ENCODE peak calls at places on chromosomes 12 and 14, in nine cellular contexts. V is GM23248; M is lower lobe of right lung; Y is Karpas-422; S is ovary; P is CD8-positive, alpha-beta T cell; F is A549; L is OCI-LY7; I is neural progenitor cell. A is an unnamed sample.

GRCh38 chr14:68978550-68978911 is 571 bp downstream of the ACTN1 start:
- DNase-seq in V (peak; percentile 73), M (peak; percentile 79), Y (peak; percentile 48), S (peak; percentile 80), P (peak; percentile 42), F (peak; percentile 44), L (no peak), I (peak; percentile 90), A (peak; percentile 75)

GRCh38 chr12:49957570-49957967 is 4.1 kb upstream of the AQP5 start:
- DNase-seq in V (no peak), M (no peak), Y (peak; percentile 50), S (no peak), P (no peak), F (no peak), L (no peak), I (no peak), A (no peak)

GRCh38 chr12:12387521-12387920 is 30.6 kb downstream of the BORCS5 start:
- DNase-seq in V (peak; percentile 88), M (no peak), Y (no peak), S (no peak), P (no peak), F (no peak), L (no peak), I (no peak), A (no peak)

GRCh38 chr14:42490536-42490935 is 883.9 kb downstream of the LRFN5 start:
- DNase-seq in V (peak; percentile 15), M (no peak), Y (no peak), S (no peak), P (no peak), F (no peak), L (no peak), I (no peak), A (no peak)

GRCh38 chr14:63470877-63471565 is 72.2 kb downstream of the PPP2R5E start:
- DNase-seq in V (peak; percentile 84), M (no peak), Y (no peak), S (no peak), P (no peak), F (peak; percentile 64), L (no peak), I (no peak), A (no peak)

GRCh38 chr14:23056956-23057756 is at the start of gene CDH24:
- DNase-seq in V (peak; percentile 88), M (peak; percentile 79), Y (peak; percentile 90), S (peak; percentile 73), P (peak; percentile 60), F (peak; percentile 64), L (peak; percentile 72), I (peak; percentile 94), A (peak; percentile 70)

GRCh38 chr12:79895041-79895440 is 39.9 kb downstream of the PPP1R12A start:
- DNase-seq in V (peak; percentile 41), M (no peak), Y (no peak), S (no peak), P (no peak), F (no peak), L (no peak), I (no peak), A (no peak)

GRCh38 chr14:97723834-97724770 is 926.9 kb downstream of the VRK1 start:
- DNase-seq in V (no peak), M (no peak), Y (no peak), S (no peak), P (peak; percentile 37), F (no peak), L (no peak), I (no peak), A (no peak)

GRCh38 chr12:40313928-40314327 is 89.1 kb downstream of the LRRK2 start:
- DNase-seq in V (no peak), M (no peak), Y (no peak), S (no peak), P (no peak), F (no peak), L (peak; percentile 53), I (no peak), A (no peak)

GRCh38 chr14:52080171-52080800 is 11.4 kb upstream of the NID2 start:
- DNase-seq in V (peak; percentile 76), M (no peak), Y (no peak), S (no peak), P (no peak), F (no peak), L (no peak), I (no peak), A (no peak)

GRCh38 chr12:76183459-76184186 is 99.1 kb upstream of the NAP1L1 start:
- DNase-seq in V (peak; percentile 91), M (no peak), Y (no peak), S (no peak), P (no peak), F (peak; percentile 64), L (no peak), I (no peak), A (no peak)

GRCh38 chr12:59084758-59085383 is 164.6 kb upstream of the LRIG3 start:
- DNase-seq in V (peak; percentile 65), M (no peak), Y (no peak), S (no peak), P (no peak), F (no peak), L (no peak), I (peak; percentile 53), A (no peak)

GRCh38 chr12:113232787-113233585 is 11.7 kb downstream of the TPCN1 start:
- DNase-seq in V (peak; percentile 87), M (peak; percentile 65), Y (peak; percentile 97), S (no peak), P (peak; percentile 88), F (no peak), L (peak; percentile 94), I (peak; percentile 57), A (no peak)

GRCh38 chr14:105084741-105085571 is 19.7 kb upstream of the GPR132 start:
- DNase-seq in V (no peak), M (no peak), Y (no peak), S (no peak), P (no peak), F (no peak), L (no peak), I (no peak), A (no peak)

GRCh38 chr12:122399254-122399591 is 23.2 kb downstream of the CLIP1 start:
- DNase-seq in V (no peak), M (no peak), Y (no peak), S (no peak), P (no peak), F (no peak), L (no peak), I (no peak), A (no peak)

GRCh38 chr12:96227365-96228106 is 33.4 kb downstream of the ELK3 start:
- DNase-seq in V (no peak), M (no peak), Y (no peak), S (no peak), P (no peak), F (no peak), L (no peak), I (no peak), A (no peak)

GRCh38 chr12:54412786-54413185 is 6.3 kb downstream of the ITGA5 start:
- DNase-seq in V (peak; percentile 42), M (no peak), Y (no peak), S (no peak), P (peak; percentile 17), F (no peak), L (no peak), I (no peak), A (no peak)

GRCh38 chr12:54411398-54412241 is 7.4 kb downstream of the ITGA5 start:
- DNase-seq in V (peak; percentile 98), M (peak; percentile 84), Y (peak; percentile 74), S (no peak), P (peak; percentile 66), F (no peak), L (peak; percentile 57), I (no peak), A (no peak)

GRCh38 chr12:54414191-54414525 is 4.9 kb downstream of the ITGA5 start:
- DNase-seq in V (peak; percentile 21), M (no peak), Y (no peak), S (no peak), P (no peak), F (no peak), L (no peak), I (no peak), A (no peak)

GRCh38 chr12:54413284-54414190 is 5.5 kb downstream of the ITGA5 start:
- DNase-seq in V (peak; percentile 69), M (peak; percentile 83), Y (no peak), S (no peak), P (peak; percentile 94), F (no peak), L (peak; percentile 65), I (no peak), A (no peak)

DNA sequence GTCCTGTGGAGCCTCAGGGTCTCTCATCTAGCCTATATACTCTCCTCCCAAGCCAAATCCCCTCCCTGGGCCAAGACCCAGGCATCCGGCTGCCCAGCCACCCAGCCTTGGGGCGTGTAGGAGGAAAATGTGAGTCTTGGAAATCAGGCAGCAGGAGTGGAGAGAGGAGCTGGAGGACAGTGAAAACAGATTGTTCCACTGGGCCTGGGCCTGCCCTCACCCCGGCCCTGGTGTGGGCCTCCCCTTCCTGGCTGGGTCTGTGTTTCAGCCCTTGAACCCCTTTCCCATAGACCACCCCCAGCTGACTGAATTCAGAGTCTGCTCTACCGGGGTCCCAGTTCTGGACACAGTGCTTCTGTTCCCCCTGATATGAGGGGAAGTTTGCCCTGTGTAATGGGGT is 6.7 kb downstream of the ITGA5 start:
- DNase-seq in V (peak; percentile 58), M (no peak), Y (no peak), S (no peak), P (peak; percentile 10), F (no peak), L (no peak), I (no peak), A (no peak)
- H3K4me1 ChIP-seq in V (peaks cover 78% of the 10 kb centered on the region), M (peaks cover 88% of the 10 kb centered on the region), Y (no peaks in the 10 kb centered on the region), S (peaks cover 13% of the 10 kb centered on the region), P (peaks cover 68% of the 10 kb centered on the region), F (peaks cover 49% of the 10 kb centered on the region), L (peaks cover 38% of the 10 kb centered on the region), I (peaks cover 8% of the 10 kb centered on the region), A (no peaks in the 10 kb centered on the region)

GRCh38 chr12:72271401-72271740 is 799 bp upstream of the TRHDE start:
- DNase-seq in V (peak; percentile 34), M (no peak), Y (no peak), S (peak; percentile 48), P (no peak), F (no peak), L (no peak), I (peak; percentile 88), A (no peak)
- H3K4me1 ChIP-seq in V (no peaks in the 10 kb centered on the region), M (peaks cover 32% of the 10 kb centered on the region), Y (no peaks in the 10 kb centered on the region), S (peaks cover 3% of the 10 kb centered on the region), P (no peaks in the 10 kb centered on the region), F (peaks cover 2% of the 10 kb centered on the region), L (no peaks in the 10 kb centered on the region), I (peaks cover 18% of the 10 kb centered on the region), A (no peaks in the 10 kb centered on the region)

GRCh38 chr12:104664368-104664767 is 207.6 kb downstream of the CHST11 start:
- DNase-seq in V (no peak), M (no peak), Y (no peak), S (no peak), P (no peak), F (no peak), L (no peak), I (no peak), A (no peak)
- H3K4me1 ChIP-seq in V (no peaks in the 10 kb centered on the region), M (peaks cover 29% of the 10 kb centered on the region), Y (no peaks in the 10 kb centered on the region), S (peaks cover 10% of the 10 kb centered on the region), P (peaks cover 5% of the 10 kb centered on the region), F (peaks cover 62% of the 10 kb centered on the region), L (peaks cover 6% of the 10 kb centered on the region), I (peaks cover 11% of the 10 kb centered on the region), A (peaks cover 3% of the 10 kb centered on the region)

DNA sequence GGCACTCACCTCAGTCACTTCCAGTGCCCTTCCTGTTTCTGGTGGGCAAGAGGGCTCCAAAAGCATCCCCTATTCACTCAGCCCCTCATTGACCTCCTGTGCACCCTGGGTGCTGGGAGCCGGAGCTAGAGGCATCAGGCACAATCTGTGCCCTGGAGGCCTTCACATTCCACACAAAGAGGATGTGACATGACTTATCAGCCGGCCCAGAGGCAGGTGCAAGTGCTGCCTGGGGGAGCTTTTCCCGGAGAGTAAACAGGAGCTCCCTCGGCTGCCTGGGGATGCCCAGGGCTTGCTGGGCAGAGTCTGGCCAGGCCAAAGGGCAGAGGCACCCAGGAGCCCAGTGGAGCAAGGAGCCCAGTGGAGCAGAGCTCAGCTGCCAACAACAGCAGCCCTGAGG is 64.5 kb downstream of the BCL11B start:
- DNase-seq in V (no peak), M (no peak), Y (no peak), S (no peak), P (no peak), F (no peak), L (no peak), I (no peak), A (no peak)
- H3K4me1 ChIP-seq in V (no peaks in the 10 kb centered on the region), M (no peaks in the 10 kb centered on the region), Y (no peaks in the 10 kb centered on the region), S (no peaks in the 10 kb centered on the region), P (peaks cover 100% of the 10 kb centered on the region), F (no peaks in the 10 kb centered on the region), L (no peaks in the 10 kb centered on the region), I (no peaks in the 10 kb centered on the region), A (no peaks in the 10 kb centered on the region)